ENCODE peak calls at places on chromosomes 11 and 22, in ten cellular contexts. T, X, P, W, D, I, N, R, M and K are unnamed samples. For H3K36me3, the result is how much of the 10 kb centered on the place peaks cover.

GRCh38 chr11:79482800-79483199 is 42.0 kb upstream of the TENM4 start:
- DNase-seq in R (no peak), T (no peak), I (no peak), D (no peak), W (no peak), N (no peak), P (peak), X (no peak), M (no peak), K (no peak)

GRCh38 chr11:81915045-81915444 is 818.6 kb downstream of the FAM181B start:
- DNase-seq in M (no peak), X (no peak), T (no peak), N (no peak), D (no peak), R (no peak), P (no peak), W (no peak), I (no peak), K (no peak)

GRCh38 chr11:43557553-43558031 is 122.9 kb upstream of the HSD17B12 start:
- DNase-seq in P (no peak), T (no peak), X (no peak), M (no peak), W (no peak), R (no peak), N (no peak), D (no peak), I (no peak), K (peak)

GRCh38 chr11:129451524-129451923 is 75.9 kb downstream of the BARX2 start:
- DNase-seq in D (no peak), I (no peak), T (peak), M (no peak), X (no peak), R (no peak), W (no peak), N (no peak), P (no peak), K (peak)

GRCh38 chr22:46533434-46533833 is 4.0 kb downstream of the CELSR1 start:
- DNase-seq in P (no peak), I (peak), M (no peak), W (no peak), R (no peak), D (no peak), N (no peak), T (no peak), X (no peak), K (no peak)

GRCh38 chr11:116529681-116530080 is 243.1 kb downstream of the BUD13 start:
- DNase-seq in I (no peak), T (no peak), D (no peak), N (no peak), R (no peak), P (no peak), W (no peak), X (no peak), M (no peak), K (no peak)

GRCh38 chr11:58957922-58958321 is 18.6 kb downstream of the GLYATL1 start:
- DNase-seq in N (no peak), X (no peak), R (no peak), T (no peak), W (no peak), P (no peak), I (no peak), D (no peak), M (no peak), K (no peak)

GRCh38 chr11:44032304-44033085 is 15.3 kb upstream of the ACCSL start:
- DNase-seq in W (peak), N (peak), M (no peak), D (peak), X (no peak), I (no peak), T (peak), P (no peak), R (no peak), K (peak)

GRCh38 chr11:114384487-114384886 is 15.8 kb downstream of the C11orf71 start:
- DNase-seq in R (no peak), D (no peak), N (no peak), X (no peak), P (no peak), M (no peak), T (no peak), I (peak), W (no peak), K (no peak)

DNA sequence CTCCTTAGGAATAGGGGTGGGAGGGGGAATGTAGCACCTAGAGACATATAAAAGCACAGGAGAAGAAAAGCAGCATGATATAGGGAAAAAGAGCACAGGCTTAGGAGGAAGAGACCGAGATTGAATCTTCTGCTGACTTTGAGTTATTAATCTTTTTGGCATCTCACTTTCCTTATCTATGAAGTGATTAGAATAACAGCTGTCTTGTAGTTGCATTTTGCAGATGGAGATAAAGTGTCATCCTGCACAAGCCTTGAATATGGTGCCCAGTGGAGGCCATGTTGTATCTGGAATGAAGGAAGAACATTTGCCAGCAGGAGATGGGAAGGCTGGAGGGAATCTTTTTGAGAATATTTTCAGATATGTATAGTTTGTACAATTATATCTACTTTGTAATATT is 594.7 kb downstream of the NELL1 start:
- DNase-seq in R (no peak), P (no peak), W (no peak), I (no peak), X (no peak), T (no peak), D (no peak), M (no peak), N (no peak), K (no peak)
- H3K36me3 ChIP-seq in R (under half), P (under half), W (under half), I (under half), X (under half), T (under half), D (under half), M (under half), N (under half), K (under half)

DNA sequence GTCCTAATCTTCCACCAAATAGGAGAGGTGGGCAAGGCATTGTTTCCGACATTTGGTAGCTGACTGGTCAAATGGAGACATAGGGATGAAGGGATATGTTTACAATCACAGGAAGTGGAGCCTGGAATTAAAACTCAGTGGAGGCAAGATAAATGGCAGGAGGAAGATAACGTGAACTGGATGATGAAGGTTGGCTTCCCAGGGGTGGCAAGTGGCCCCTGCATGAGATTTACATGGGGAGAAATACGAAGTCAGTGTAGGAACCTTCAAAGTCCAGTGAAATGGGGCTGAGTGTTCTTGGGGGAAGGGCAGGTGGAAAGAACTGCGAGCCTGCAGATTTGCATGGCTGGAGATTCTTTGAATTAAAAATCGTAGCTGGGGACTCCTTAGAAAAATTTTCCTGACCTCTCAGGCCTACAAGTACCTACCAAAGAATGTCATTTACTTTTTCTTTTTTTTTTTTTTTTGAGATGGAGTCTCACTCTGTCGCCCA is 724 bp upstream of the FOXRED2 start:
- DNase-seq in W (no peak), X (no peak), T (no peak), I (no peak), R (no peak), N (no peak), P (no peak), M (no peak), D (no peak), K (no peak)
- H3K4me3 ChIP-seq in W (peak), X (no peak), T (peak), I (no peak), R (peak), N (peak), P (peak), M (peak), D (no peak), K (peak)

GRCh38 chr22:47779474-47779873 is 1017.0 kb downstream of the TBC1D22A start:
- DNase-seq in I (peak), W (no peak), N (no peak), P (no peak), X (no peak), R (no peak), D (no peak), T (no peak), M (no peak), K (no peak)

GRCh38 chr22:47775686-47776085 is 1013.2 kb downstream of the TBC1D22A start:
- DNase-seq in T (no peak), X (no peak), M (no peak), D (no peak), I (no peak), W (no peak), P (no peak), N (no peak), R (no peak), K (no peak)

GRCh38 chr22:47776329-47776728 is 1013.9 kb downstream of the TBC1D22A start:
- DNase-seq in I (no peak), R (no peak), X (no peak), P (no peak), D (no peak), T (no peak), N (no peak), M (no peak), W (no peak), K (no peak)

GRCh38 chr22:47778160-47778658 is 1015.8 kb downstream of the TBC1D22A start:
- DNase-seq in X (no peak), P (no peak), W (no peak), D (no peak), M (no peak), T (peak), R (no peak), N (no peak), I (no peak), K (no peak)

GRCh38 chr22:47777426-47777825 is 1015.0 kb downstream of the TBC1D22A start:
- DNase-seq in R (no peak), I (no peak), W (no peak), T (no peak), M (no peak), P (no peak), X (no peak), D (no peak), N (no peak), K (no peak)
- TF ChIP-seq POLR2A in R (no peak), I (no peak), W (no peak), T (no peak), M (no peak), P (no peak), X (no peak), D (no peak), N (no peak), K (no peak)

GRCh38 chr11:89736566-89736965 is 26.5 kb downstream of the TRIM77 start:
- DNase-seq in W (no peak), M (no peak), T (no peak), I (no peak), D (no peak), R (no peak), P (no peak), N (no peak), X (no peak), K (no peak)

GRCh38 chr11:89737116-89737515 is 27.0 kb downstream of the TRIM77 start:
- DNase-seq in T (no peak), P (no peak), I (no peak), X (no peak), D (no peak), N (no peak), R (no peak), M (no peak), W (no peak), K (no peak)
- H3K36me3 ChIP-seq in T (under half), P (under half), I (under half), X (under half), D (under half), N (under half), R (under half), M (under half), W (under half), K (under half)

DNA sequence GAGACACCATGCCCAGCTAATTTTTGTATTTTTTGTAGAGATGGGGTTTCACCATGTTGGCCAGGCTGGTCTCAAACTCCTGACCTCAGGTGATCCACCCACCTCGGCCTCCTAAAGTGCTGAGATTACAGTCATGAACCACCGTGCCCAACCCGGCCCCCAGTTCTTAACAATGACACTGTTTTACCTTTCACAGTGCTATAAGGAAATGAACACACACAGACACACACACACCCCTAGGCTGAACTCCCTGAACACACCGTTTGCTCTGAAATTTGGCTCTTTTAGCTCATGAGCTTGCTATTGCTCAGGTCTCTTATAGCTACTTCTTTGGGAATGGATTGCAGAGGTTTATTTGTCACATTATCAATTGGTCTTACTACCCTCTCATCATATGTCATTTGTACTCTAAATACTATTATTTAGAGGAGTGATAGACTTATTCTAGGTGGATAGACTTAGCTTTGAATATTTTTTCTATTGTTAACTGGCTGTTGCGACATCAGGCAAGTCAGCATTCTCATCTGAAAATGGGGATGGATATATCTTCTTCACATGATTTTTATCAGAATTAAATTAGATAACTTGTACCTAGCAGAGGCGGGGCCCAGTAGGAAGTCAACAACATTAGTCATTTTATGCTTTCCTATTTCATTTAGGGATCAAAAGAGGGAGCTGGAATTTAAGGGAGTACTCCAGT is 2.1 kb downstream of the LYVE1 start:
- DNase-seq in D (no peak), M (no peak), X (no peak), P (no peak), N (no peak), R (no peak), I (no peak), W (no peak), T (no peak), K (no peak)
- H3K4me3 ChIP-seq in D (no peak), M (peak), X (no peak), P (no peak), N (peak), R (no peak), I (no peak), W (no peak), T (peak), K (no peak)

GRCh38 chr11:65014146-65014960 is at the start of gene ARL2:
- DNase-seq in M (peak), P (no peak), D (peak), T (peak), W (no peak), X (peak), N (no peak), R (no peak), I (peak), K (peak)
- TF ChIP-seq POLR2A in M (peak), P (peak), D (no peak), T (no peak), W (peak), X (no peak), N (no peak), R (peak), I (peak), K (no peak)